ENCODE peak calls at places on chromosome 16, in seven cellular contexts. One of them, this sample, is unnamed.

GRCh38 chr16:19284207-19284606 is 1.3 kb upstream of the CLEC19A start:
- DNase-seq in H9: no peak
- DNase-seq in neuronal stem cell: no peak
- DNase-seq in CD8-positive, alpha-beta T cell: no peak
- DNase-seq in small intestine: peak; percentile 12
- DNase-seq in ovary: no peak
- DNase-seq in HAP-1: no peak
- DNase-seq in this sample: peak; percentile 65

GRCh38 chr16:2483939-2484897 is 9.3 kb downstream of the TBC1D24 start:
- DNase-seq in H9: no peak
- DNase-seq in neuronal stem cell: no peak
- DNase-seq in CD8-positive, alpha-beta T cell: no peak
- DNase-seq in small intestine: no peak
- DNase-seq in ovary: no peak
- DNase-seq in HAP-1: no peak
- DNase-seq in this sample: no peak

GRCh38 chr16:1645914-1646525 is 32.1 kb upstream of the JPT2 start:
- DNase-seq in H9: no peak
- DNase-seq in neuronal stem cell: no peak
- DNase-seq in CD8-positive, alpha-beta T cell: peak; percentile 69
- DNase-seq in small intestine: no peak
- DNase-seq in ovary: no peak
- DNase-seq in HAP-1: no peak
- DNase-seq in this sample: no peak

GRCh38 chr16:2160915-2161551 is 5.5 kb downstream of the TRAF7 start:
- DNase-seq in H9: no peak
- DNase-seq in neuronal stem cell: no peak
- DNase-seq in CD8-positive, alpha-beta T cell: no peak
- DNase-seq in small intestine: peak; percentile 41
- DNase-seq in ovary: no peak
- DNase-seq in HAP-1: no peak
- DNase-seq in this sample: no peak

GRCh38 chr16:86569843-86570447 is 3.3 kb downstream of the FOXC2 start:
- DNase-seq in H9: no peak
- DNase-seq in neuronal stem cell: no peak
- DNase-seq in CD8-positive, alpha-beta T cell: no peak
- DNase-seq in small intestine: no peak
- DNase-seq in ovary: no peak
- DNase-seq in HAP-1: no peak
- DNase-seq in this sample: no peak

GRCh38 chr16:79081292-79082066 is 519.1 kb downstream of the MAF start:
- DNase-seq in H9: no peak
- DNase-seq in neuronal stem cell: no peak
- DNase-seq in CD8-positive, alpha-beta T cell: no peak
- DNase-seq in small intestine: peak; percentile 56
- DNase-seq in ovary: no peak
- DNase-seq in HAP-1: no peak
- DNase-seq in this sample: no peak

GRCh38 chr16:87352818-87353217 is 30.8 kb downstream of the FBXO31 start:
- DNase-seq in H9: no peak
- DNase-seq in neuronal stem cell: no peak
- DNase-seq in CD8-positive, alpha-beta T cell: no peak
- DNase-seq in small intestine: no peak
- DNase-seq in ovary: no peak
- DNase-seq in HAP-1: no peak
- DNase-seq in this sample: no peak

GRCh38 chr16:89199241-89200123 is 855 bp downstream of the SLC22A31 start:
- DNase-seq in H9: peak; percentile 28
- DNase-seq in neuronal stem cell: no peak
- DNase-seq in CD8-positive, alpha-beta T cell: no peak
- DNase-seq in small intestine: no peak
- DNase-seq in ovary: no peak
- DNase-seq in HAP-1: no peak
- DNase-seq in this sample: peak; percentile 37

GRCh38 chr16:9139965-9140364 is 48.5 kb downstream of the HAPSTR1 start:
- DNase-seq in H9: peak; percentile 71
- DNase-seq in neuronal stem cell: no peak
- DNase-seq in CD8-positive, alpha-beta T cell: no peak
- DNase-seq in small intestine: peak; percentile 46
- DNase-seq in ovary: no peak
- DNase-seq in HAP-1: peak; percentile 50
- DNase-seq in this sample: no peak

GRCh38 chr16:58614212-58614611 is 15.4 kb downstream of the CNOT1 start:
- DNase-seq in H9: no peak
- DNase-seq in neuronal stem cell: no peak
- DNase-seq in CD8-positive, alpha-beta T cell: no peak
- DNase-seq in small intestine: no peak
- DNase-seq in ovary: no peak
- DNase-seq in HAP-1: no peak
- DNase-seq in this sample: no peak

GRCh38 chr16:70713781-70714180 is 27.9 kb upstream of the MTSS2 start:
- DNase-seq in H9: no peak
- DNase-seq in neuronal stem cell: no peak
- DNase-seq in CD8-positive, alpha-beta T cell: no peak
- DNase-seq in small intestine: no peak
- DNase-seq in ovary: no peak
- DNase-seq in HAP-1: no peak
- DNase-seq in this sample: no peak

GRCh38 chr16:65125871-65126270 is 4.0 kb upstream of the CDH11 start:
- DNase-seq in H9: no peak
- DNase-seq in neuronal stem cell: no peak
- DNase-seq in CD8-positive, alpha-beta T cell: no peak
- DNase-seq in small intestine: no peak
- DNase-seq in ovary: no peak
- DNase-seq in HAP-1: no peak
- DNase-seq in this sample: no peak

GRCh38 chr16:31010539-31010938 is at the start of gene STX1B:
- DNase-seq in H9: peak; percentile 81
- DNase-seq in neuronal stem cell: peak; percentile 59
- DNase-seq in CD8-positive, alpha-beta T cell: peak; percentile 73
- DNase-seq in small intestine: no peak
- DNase-seq in ovary: no peak
- DNase-seq in HAP-1: peak; percentile 83
- DNase-seq in this sample: peak; percentile 75

GRCh38 chr16:78704421-78704820 is 605.0 kb downstream of the WWOX start:
- DNase-seq in H9: no peak
- DNase-seq in neuronal stem cell: no peak
- DNase-seq in CD8-positive, alpha-beta T cell: no peak
- DNase-seq in small intestine: no peak
- DNase-seq in ovary: no peak
- DNase-seq in HAP-1: no peak
- DNase-seq in this sample: no peak

GRCh38 chr16:83793179-83793578 is 14.6 kb upstream of the HSBP1 start:
- DNase-seq in H9: no peak
- DNase-seq in neuronal stem cell: no peak
- DNase-seq in CD8-positive, alpha-beta T cell: no peak
- DNase-seq in small intestine: no peak
- DNase-seq in ovary: no peak
- DNase-seq in HAP-1: no peak
- DNase-seq in this sample: no peak

GRCh38 chr16:76081936-76082335 is 195.3 kb upstream of the CNTNAP4 start:
- DNase-seq in H9: no peak
- DNase-seq in neuronal stem cell: no peak
- DNase-seq in CD8-positive, alpha-beta T cell: no peak
- DNase-seq in small intestine: no peak
- DNase-seq in ovary: no peak
- DNase-seq in HAP-1: no peak
- DNase-seq in this sample: no peak

GRCh38 chr16:79897444-79898146 is 297.1 kb upstream of the MAF start:
- DNase-seq in H9: no peak
- DNase-seq in neuronal stem cell: no peak
- DNase-seq in CD8-positive, alpha-beta T cell: no peak
- DNase-seq in small intestine: peak; percentile 99
- DNase-seq in ovary: no peak
- DNase-seq in HAP-1: no peak
- DNase-seq in this sample: no peak

GRCh38 chr16:51538707-51539604 is 387.9 kb upstream of the SALL1 start:
- DNase-seq in H9: no peak
- DNase-seq in neuronal stem cell: no peak
- DNase-seq in CD8-positive, alpha-beta T cell: no peak
- DNase-seq in small intestine: no peak
- DNase-seq in ovary: no peak
- DNase-seq in HAP-1: no peak
- DNase-seq in this sample: no peak

GRCh38 chr16:29978564-29979270 is 5.0 kb downstream of the TAOK2 start:
- DNase-seq in H9: no peak
- DNase-seq in neuronal stem cell: no peak
- DNase-seq in CD8-positive, alpha-beta T cell: no peak
- DNase-seq in small intestine: peak; percentile 64
- DNase-seq in ovary: no peak
- DNase-seq in HAP-1: no peak
- DNase-seq in this sample: peak; percentile 59

GRCh38 chr16:62751218-62751617 is 715.0 kb upstream of the CDH8 start:
- DNase-seq in H9: no peak
- DNase-seq in neuronal stem cell: no peak
- DNase-seq in CD8-positive, alpha-beta T cell: no peak
- DNase-seq in small intestine: no peak
- DNase-seq in ovary: no peak
- DNase-seq in HAP-1: no peak
- DNase-seq in this sample: no peak

GRCh38 chr16:21162661-21163151 is 4.2 kb downstream of the LDAF1 start:
- DNase-seq in H9: no peak
- DNase-seq in neuronal stem cell: no peak
- DNase-seq in CD8-positive, alpha-beta T cell: no peak
- DNase-seq in small intestine: peak; percentile 10
- DNase-seq in ovary: peak; percentile 71
- DNase-seq in HAP-1: no peak
- DNase-seq in this sample: no peak

DNA sequence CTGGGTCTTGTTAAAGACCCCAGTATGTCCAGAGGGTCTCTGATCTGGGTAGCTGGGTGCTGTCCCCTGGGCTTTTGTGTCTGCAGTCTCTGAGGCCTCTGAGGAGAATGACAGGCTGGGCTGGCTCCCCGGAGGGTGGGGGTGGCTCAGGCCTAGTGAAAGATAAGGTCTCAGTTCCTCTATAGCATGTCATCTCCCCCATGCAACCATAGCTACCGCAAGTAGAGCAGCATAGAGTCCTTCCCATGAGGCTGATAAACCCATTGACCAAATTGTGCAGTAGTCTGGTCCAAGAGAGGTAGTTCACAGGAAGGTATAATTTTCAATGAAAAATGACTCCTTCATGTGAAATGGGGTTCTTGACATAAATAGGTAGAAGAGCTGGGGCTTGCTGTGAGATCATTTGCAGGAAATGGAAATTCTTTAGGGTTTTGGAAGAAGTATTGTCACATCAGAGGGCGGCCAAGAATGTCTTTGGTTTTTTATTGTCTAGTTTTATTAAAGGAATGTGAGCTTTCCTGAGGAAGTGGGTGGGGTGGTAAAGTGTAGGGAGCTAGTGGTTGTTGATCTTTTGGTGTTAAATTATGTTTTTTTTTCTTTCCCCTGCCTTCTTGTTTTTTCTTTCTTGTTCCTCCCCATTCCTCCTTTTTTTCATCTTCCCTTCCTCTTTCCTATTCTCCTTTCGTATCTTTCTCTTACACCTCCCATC is 21.0 kb downstream of the SLC7A6OS start:
- DNase-seq in H9: no peak
- DNase-seq in neuronal stem cell: no peak
- DNase-seq in CD8-positive, alpha-beta T cell: peak; percentile 58
- DNase-seq in small intestine: peak; percentile 18
- DNase-seq in ovary: no peak
- DNase-seq in HAP-1: no peak
- DNase-seq in this sample: no peak
- H3K4me1 ChIP-seq in H9: no peaks in the 10 kb centered on the region
- H3K4me1 ChIP-seq in neuronal stem cell: peaks cover 1% of the 10 kb centered on the region
- H3K4me1 ChIP-seq in CD8-positive, alpha-beta T cell: peaks cover 82% of the 10 kb centered on the region
- H3K4me1 ChIP-seq in small intestine: peaks cover 3% of the 10 kb centered on the region
- H3K4me1 ChIP-seq in ovary: no peaks in the 10 kb centered on the region
- H3K4me1 ChIP-seq in HAP-1: no peaks in the 10 kb centered on the region
- H3K4me1 ChIP-seq in this sample: no peaks in the 10 kb centered on the region

DNA sequence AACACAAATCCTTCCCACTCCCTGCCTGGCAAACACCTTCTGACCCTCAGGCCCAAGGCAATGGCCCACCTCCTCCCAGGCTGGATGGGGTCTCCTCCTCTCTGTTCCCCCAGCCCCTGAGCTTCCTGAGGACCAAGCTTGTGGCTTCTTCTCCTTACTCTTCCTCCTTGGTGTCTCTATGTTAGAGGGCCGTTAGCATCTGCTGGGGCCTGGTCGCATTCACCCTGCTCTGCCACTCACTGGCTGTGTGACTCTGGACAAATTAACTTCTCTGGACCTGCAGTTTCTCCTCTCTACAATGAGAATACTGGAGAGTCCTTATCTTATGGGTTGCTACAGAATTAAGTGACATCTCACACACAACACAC is 725 bp upstream of the MT2A start:
- DNase-seq in H9: no peak
- DNase-seq in neuronal stem cell: no peak
- DNase-seq in CD8-positive, alpha-beta T cell: no peak
- DNase-seq in small intestine: no peak
- DNase-seq in ovary: no peak
- DNase-seq in HAP-1: no peak
- DNase-seq in this sample: no peak
- H3K4me1 ChIP-seq in H9: peaks cover 6% of the 10 kb centered on the region
- H3K4me1 ChIP-seq in neuronal stem cell: peaks cover 16% of the 10 kb centered on the region
- H3K4me1 ChIP-seq in CD8-positive, alpha-beta T cell: peaks cover 37% of the 10 kb centered on the region
- H3K4me1 ChIP-seq in small intestine: peaks cover 8% of the 10 kb centered on the region
- H3K4me1 ChIP-seq in ovary: peaks cover 27% of the 10 kb centered on the region
- H3K4me1 ChIP-seq in HAP-1: peaks cover 18% of the 10 kb centered on the region
- H3K4me1 ChIP-seq in this sample: no peaks in the 10 kb centered on the region

GRCh38 chr16:85508993-85509392 is 104.1 kb upstream of the GSE1 start:
- DNase-seq in H9: no peak
- DNase-seq in neuronal stem cell: no peak
- DNase-seq in CD8-positive, alpha-beta T cell: no peak
- DNase-seq in small intestine: no peak
- DNase-seq in ovary: no peak
- DNase-seq in HAP-1: no peak
- DNase-seq in this sample: no peak
- H3K4me1 ChIP-seq in H9: peaks cover 7% of the 10 kb centered on the region
- H3K4me1 ChIP-seq in neuronal stem cell: peaks cover 12% of the 10 kb centered on the region
- H3K4me1 ChIP-seq in CD8-positive, alpha-beta T cell: no peaks in the 10 kb centered on the region
- H3K4me1 ChIP-seq in small intestine: no peaks in the 10 kb centered on the region
- H3K4me1 ChIP-seq in ovary: peaks cover 13% of the 10 kb centered on the region
- H3K4me1 ChIP-seq in HAP-1: no peaks in the 10 kb centered on the region
- H3K4me1 ChIP-seq in this sample: peaks cover 3% of the 10 kb centered on the region

DNA sequence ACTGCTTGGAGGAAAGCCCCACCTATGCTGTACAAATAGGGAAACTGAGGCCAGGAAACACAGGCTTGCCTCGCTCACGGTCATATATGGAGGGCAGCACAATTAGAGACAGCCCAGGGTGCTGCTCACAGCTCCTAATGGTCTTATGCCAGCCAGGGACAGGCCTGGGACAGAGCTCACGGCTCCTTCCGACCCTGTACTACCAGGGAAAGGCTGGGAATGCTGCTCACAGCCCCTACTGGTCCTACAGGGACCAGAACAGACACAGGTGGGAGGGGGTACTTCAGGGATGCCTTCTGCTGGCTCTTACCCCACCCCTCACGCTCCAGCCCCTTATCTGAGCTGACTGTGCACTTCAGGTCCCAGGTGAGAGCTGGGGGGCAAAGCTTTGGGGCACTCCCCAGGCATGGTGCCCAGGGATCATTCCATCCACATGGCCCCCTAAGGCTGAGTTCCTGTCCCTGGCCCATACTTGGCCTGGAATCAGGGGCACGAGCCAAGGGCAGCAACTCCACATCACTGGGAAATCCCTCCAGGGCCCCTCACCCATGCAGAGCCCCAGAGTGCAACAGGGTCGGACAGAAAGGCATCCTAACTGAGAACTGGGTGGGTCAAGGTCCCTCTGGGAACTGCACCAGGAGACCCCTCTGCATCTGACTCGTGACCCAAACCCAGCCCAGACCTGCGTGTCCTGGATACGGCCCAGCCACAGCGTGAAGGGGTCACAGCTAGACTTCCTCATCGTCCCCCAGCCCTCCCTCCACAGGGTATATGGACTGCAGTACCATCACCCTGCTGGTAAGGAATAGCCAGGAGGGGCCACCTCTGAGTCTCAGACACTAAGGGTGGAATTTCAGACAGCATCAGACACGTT is 5.9 kb downstream of the RHBDF1 start:
- DNase-seq in H9: no peak
- DNase-seq in neuronal stem cell: no peak
- DNase-seq in CD8-positive, alpha-beta T cell: no peak
- DNase-seq in small intestine: no peak
- DNase-seq in ovary: no peak
- DNase-seq in HAP-1: no peak
- DNase-seq in this sample: no peak
- H3K4me1 ChIP-seq in H9: no peaks in the 10 kb centered on the region
- H3K4me1 ChIP-seq in neuronal stem cell: peaks cover 35% of the 10 kb centered on the region
- H3K4me1 ChIP-seq in CD8-positive, alpha-beta T cell: no peaks in the 10 kb centered on the region
- H3K4me1 ChIP-seq in small intestine: no peaks in the 10 kb centered on the region
- H3K4me1 ChIP-seq in ovary: peaks cover 17% of the 10 kb centered on the region
- H3K4me1 ChIP-seq in HAP-1: peaks cover 3% of the 10 kb centered on the region
- H3K4me1 ChIP-seq in this sample: no peaks in the 10 kb centered on the region

This sample was measured in aorta.